ENCODE peak calls at places on chromosomes 16 and 17, in four cellular contexts. N, R, W and J are unnamed samples.

GRCh38 chr17:33175565-33175964 is 117.5 kb downstream of the ASIC2 start:
- DNase-seq in R (no peak), W (no peak), N (no peak), J (no peak)

GRCh38 chr17:49074851-49075540 is 57.6 kb upstream of the B4GALNT2 start:
- DNase-seq in N (no peak), W (no peak), R (no peak), J (no peak)

GRCh38 chr16:46746821-46747776 is 1.0 kb downstream of the MYLK3 start:
- DNase-seq in W (no peak), N (no peak), R (no peak), J (no peak)

GRCh38 chr16:75506567-75506966 is 11.3 kb upstream of the CHST6 start:
- DNase-seq in W (no peak), N (no peak), R (peak), J (peak)

GRCh38 chr17:51486091-51486490 is 225.7 kb downstream of the UTP18 start:
- DNase-seq in N (no peak), W (no peak), R (no peak), J (no peak)

GRCh38 chr17:51734462-51734861 is 424.1 kb downstream of the CA10 start:
- DNase-seq in R (no peak), N (no peak), W (no peak), J (no peak)

GRCh38 chr17:71519285-71519684 is 601.5 kb upstream of the SOX9 start:
- DNase-seq in N (no peak), R (no peak), W (no peak), J (peak)

GRCh38 chr16:50991436-50991835 is 159.6 kb downstream of the SALL1 start:
- DNase-seq in N (no peak), W (no peak), R (no peak), J (no peak)

GRCh38 chr16:89320717-89321501 is 103.4 kb downstream of the ZNF778 start:
- DNase-seq in N (no peak), R (no peak), W (no peak), J (no peak)

GRCh38 chr16:11743308-11744074 is 834 bp upstream of the TXNDC11 start:
- DNase-seq in N (peak), R (no peak), W (no peak), J (peak)

GRCh38 chr17:78974635-78975591 is 4.8 kb downstream of the LGALS3BP start:
- DNase-seq in W (peak), N (peak), R (peak), J (no peak)

GRCh38 chr17:50800196-50800700 is 32.9 kb upstream of the ANKRD40CL start:
- DNase-seq in W (no peak), R (no peak), N (no peak), J (no peak)

GRCh38 chr17:64773836-64774761 is 112.0 kb upstream of the SMURF2 start:
- DNase-seq in N (no peak), R (peak), W (peak), J (no peak)

GRCh38 chr16:12544477-12545291 is 259.0 kb downstream of the CPPED1 start:
- DNase-seq in N (no peak), R (no peak), W (no peak), J (no peak)

GRCh38 chr16:700684-701584 is 4.7 kb downstream of the FBXL16 start:
- DNase-seq in R (no peak), W (no peak), N (no peak), J (no peak)

GRCh38 chr17:64166876-64167275 is 36.9 kb upstream of the ERN1 start:
- DNase-seq in W (no peak), N (no peak), R (no peak), J (no peak)

GRCh38 chr16:87132361-87133014 is 184.7 kb downstream of the C16orf95 start:
- DNase-seq in R (peak), W (peak), N (peak), J (no peak)

GRCh38 chr17:44363613-44364159 is at the start of gene FAM171A2:
- DNase-seq in W (peak), N (no peak), R (no peak), J (no peak)

GRCh38 chr17:70190959-70191805 is 21.9 kb downstream of the KCNJ2 start:
- DNase-seq in N (no peak), W (no peak), R (no peak), J (no peak)

GRCh38 chr16:88999457-89000206 is 22.6 kb upstream of the CBFA2T3 start:
- DNase-seq in W (no peak), R (no peak), N (no peak), J (no peak)

GRCh38 chr16:89827383-89828198 is 684 bp upstream of the SPIRE2 start:
- DNase-seq in W (no peak), N (no peak), R (peak), J (no peak)

GRCh38 chr17:34979650-34980352 is 511 bp upstream of the LIG3 start:
- DNase-seq in W (no peak), N (no peak), R (no peak), J (no peak)

GRCh38 chr16:79272141-79272577 is 328.4 kb downstream of the MAF start:
- DNase-seq in W (no peak), R (no peak), N (no peak), J (no peak)

GRCh38 chr17:74935585-74936469 is at the start of gene OTOP3:
- DNase-seq in W (no peak), R (no peak), N (no peak), J (no peak)

GRCh38 chr16:85437161-85438052 is 175.7 kb upstream of the GSE1 start:
- DNase-seq in N (no peak), W (no peak), R (no peak), J (no peak)
- H3K4me3 ChIP-seq in N (no peak), W (no peak), R (no peak), J (no peak)

DNA sequence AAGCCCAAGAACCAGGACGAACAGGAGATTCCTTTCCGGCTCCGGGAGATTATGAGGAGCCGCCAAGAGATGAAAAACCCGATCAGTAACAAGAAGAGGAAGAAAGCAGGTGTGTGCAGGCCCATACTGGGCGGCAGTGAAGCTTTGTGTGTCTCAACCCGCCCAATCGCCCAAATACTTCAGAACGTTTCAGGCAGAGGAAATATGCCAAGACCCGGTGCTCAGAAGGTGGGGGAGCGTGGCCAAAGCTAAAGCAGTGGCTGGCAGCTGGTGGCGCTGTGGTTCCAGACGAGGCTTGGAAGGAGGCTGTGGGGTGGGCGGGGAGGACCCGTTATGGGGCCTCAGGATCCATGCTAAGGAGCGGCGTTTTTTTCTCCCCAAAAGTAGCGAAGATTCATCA is 1.2 kb downstream of the CCDC137 start:
- DNase-seq in N (no peak), R (no peak), W (no peak), J (no peak)
- TF ChIP-seq CTCF in N (no peak), R (no peak), W (no peak), J (no peak)

GRCh38 chr16:66225696-66226095 is 140.8 kb upstream of the CDH5 start:
- DNase-seq in W (no peak), R (no peak), N (no peak), J (no peak)
- H3K4me3 ChIP-seq in W (no peak), R (no peak), N (no peak), J (no peak)

GRCh38 chr17:82031885-82032627 is 578 bp downstream of the RAC3 start:
- DNase-seq in W (no peak), R (no peak), N (no peak), J (no peak)
- TF ChIP-seq CTCF in W (no peak), R (no peak), N (no peak), J (no peak)

DNA sequence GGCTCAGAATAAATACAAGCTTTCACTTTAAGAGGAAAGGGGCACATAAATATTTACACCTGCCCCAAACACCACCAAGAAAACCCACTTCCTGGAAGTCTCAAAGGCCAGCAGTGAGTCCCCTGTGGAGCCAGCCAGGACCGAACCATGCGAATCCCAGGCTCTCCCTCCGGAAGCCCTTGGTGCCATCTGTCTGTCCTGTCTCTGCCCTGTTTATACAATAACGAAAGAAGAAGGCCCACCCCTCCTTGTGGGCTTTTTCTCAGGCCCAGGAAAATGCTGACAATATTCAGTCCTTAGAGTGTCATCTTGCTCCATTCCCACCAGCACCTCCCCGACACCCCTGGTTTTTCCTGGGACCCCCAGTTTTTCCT is 3.6 kb upstream of the SLC6A4 start:
- DNase-seq in W (no peak), R (no peak), N (no peak), J (no peak)
- H3K4me3 ChIP-seq in W (no peak), R (no peak), N (no peak), J (no peak)

GRCh38 chr16:1780677-1781072 is 1.7 kb downstream of the SPSB3 start:
- DNase-seq in R (no peak), W (no peak), N (no peak), J (no peak)

GRCh38 chr16:1782408-1783247 is at the start of the genes NUBP2 and SPSB3:
- DNase-seq in R (peak), W (peak), N (peak), J (peak)

GRCh38 chr16:1781254-1781653 is 1.1 kb downstream of the SPSB3 start:
- DNase-seq in R (no peak), N (no peak), W (no peak), J (no peak)

GRCh38 chr16:1779741-1780676 is 2.4 kb downstream of the SPSB3 start:
- DNase-seq in N (no peak), W (no peak), R (no peak), J (no peak)

GRCh38 chr16:1781758-1782407 is 488 bp downstream of the SPSB3 start:
- DNase-seq in N (no peak), W (no peak), R (no peak), J (no peak)
- TF ChIP-seq CTCF in N (no peak), W (peak), R (peak), J (peak)

DNA sequence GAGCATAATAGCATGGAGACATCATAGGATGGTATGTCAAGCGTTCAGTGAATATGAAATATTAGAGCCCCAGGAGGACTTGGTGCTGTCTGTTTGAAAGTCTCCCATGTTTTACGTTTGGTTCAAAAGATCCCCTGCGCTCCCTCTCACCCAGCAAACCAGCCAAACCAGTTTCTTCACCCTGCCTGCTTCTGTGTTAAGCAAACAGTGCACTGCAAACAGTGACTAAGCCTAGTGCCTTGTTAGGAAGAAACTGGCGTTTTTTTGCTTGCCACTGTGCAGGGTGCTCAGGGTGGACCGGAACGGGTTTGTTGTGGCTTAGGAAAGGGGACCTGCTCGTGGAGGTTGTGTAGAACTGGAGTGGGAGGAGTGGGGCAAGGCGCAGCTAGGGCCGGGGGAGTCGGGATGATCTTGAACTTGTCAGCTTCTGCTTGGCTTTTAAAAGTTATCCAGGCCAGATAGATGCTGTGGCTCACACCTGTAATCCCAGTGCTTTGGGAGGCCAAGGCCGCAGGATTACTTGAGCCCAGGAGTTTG is 7.7 kb downstream of the CDH1 start:
- DNase-seq in R (no peak), W (no peak), N (no peak), J (no peak)
- H3K4me3 ChIP-seq in R (no peak), W (no peak), N (no peak), J (no peak)

GRCh38 chr16:72946063-72946462 is 101.9 kb downstream of the ZFHX3 start:
- DNase-seq in N (no peak), W (no peak), R (no peak), J (no peak)

GRCh38 chr16:72945081-72945480 is 102.8 kb downstream of the ZFHX3 start:
- DNase-seq in W (no peak), R (no peak), N (no peak), J (no peak)

GRCh38 chr16:72946474-72947194 is 101.3 kb downstream of the ZFHX3 start:
- DNase-seq in N (no peak), R (no peak), W (no peak), J (no peak)

GRCh38 chr16:72947379-72948237 is 100.3 kb downstream of the ZFHX3 start:
- DNase-seq in W (no peak), R (no peak), N (no peak), J (no peak)

DNA sequence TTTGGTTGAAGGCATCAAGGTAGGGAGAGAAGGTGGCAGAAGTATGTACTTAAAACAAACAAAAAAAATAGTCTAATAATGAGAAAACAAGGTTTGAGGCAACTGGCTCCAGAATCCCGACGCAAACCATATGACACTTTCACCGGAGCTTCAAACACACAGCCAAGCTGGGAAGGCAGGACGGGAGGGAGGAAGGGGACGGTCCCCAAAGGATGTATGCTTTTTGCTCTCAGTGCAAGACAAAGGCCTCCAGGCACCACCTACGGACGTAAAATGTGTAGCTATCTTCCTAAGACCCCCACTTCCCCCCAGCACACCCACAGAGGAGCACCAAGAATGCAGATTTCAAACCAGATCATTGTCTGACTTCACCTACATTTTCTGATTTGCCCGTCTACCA is 102.3 kb downstream of the ZFHX3 start:
- DNase-seq in W (no peak), N (no peak), R (no peak), J (no peak)
- TF ChIP-seq CTCF in W (no peak), N (no peak), R (no peak), J (no peak)

DNA sequence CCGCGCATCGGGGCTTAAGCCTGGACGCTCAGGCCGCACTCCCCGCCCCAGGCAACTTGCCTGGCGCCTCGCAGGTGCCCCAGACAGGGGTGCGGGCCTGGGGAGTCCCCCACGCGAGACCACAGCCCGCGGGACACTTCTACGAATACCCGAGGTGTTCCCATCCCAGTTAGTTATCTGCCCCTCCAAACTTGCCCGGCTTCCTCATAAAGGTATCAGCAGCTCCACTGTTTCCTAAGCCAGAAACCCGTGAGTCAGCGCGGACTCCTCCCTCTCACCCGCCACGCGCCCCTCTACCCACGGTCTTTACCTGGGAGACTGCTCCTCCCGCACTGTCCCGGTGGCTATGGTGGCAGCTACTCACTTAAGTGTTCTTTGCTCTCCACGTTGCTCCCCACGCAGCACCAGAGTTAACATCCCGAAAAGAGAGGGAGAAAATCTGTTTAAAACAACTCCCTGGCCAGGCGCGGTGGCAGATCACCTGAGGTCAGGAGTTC is 1.0 kb upstream of the CREBBP start:
- DNase-seq in W (no peak), R (no peak), N (no peak), J (no peak)
- H3K4me3 ChIP-seq in W (peak), R (peak), N (no peak), J (peak)

GRCh38 chr17:62178579-62178978 is 113.5 kb upstream of the MED13 start:
- DNase-seq in N (no peak), R (no peak), W (no peak), J (peak)

GRCh38 chr17:62180772-62181171 is 115.7 kb upstream of the MED13 start:
- DNase-seq in N (no peak), W (no peak), R (no peak), J (no peak)

DNA sequence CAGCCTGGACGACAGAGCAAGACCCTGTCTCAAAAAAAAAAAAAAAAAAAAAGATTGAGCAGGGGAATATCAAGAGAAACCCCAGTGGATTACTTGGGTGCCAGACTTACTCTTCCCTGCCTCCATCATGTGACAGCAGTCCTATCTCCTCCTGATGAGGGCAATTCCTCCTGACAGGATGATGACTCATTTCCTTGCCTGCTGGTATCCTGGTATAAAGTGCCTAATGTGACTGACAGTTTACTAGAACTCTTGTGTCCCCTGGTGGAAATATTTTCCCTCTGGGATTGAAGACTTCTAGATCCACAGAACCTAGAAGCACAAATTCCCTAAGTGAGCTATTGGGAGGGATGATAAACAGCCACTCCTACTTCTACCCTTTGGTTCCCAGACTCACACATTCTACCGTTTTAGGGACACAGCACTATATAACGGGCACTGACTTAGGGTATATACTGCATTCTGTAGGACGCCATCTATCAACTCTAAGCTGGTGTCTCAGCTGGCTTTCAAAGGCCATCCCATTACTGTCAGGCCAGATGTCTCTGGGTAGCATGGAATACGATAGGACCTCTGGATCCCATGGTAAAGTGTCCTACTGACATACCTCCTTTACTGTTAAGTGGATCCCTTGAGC is 114.6 kb upstream of the MED13 start:
- DNase-seq in W (no peak), N (no peak), R (peak), J (peak)
- TF ChIP-seq CTCF in W (no peak), N (no peak), R (peak), J (peak)